ENCODE peak calls at places on chromosomes 5 and 9, in seven cellular contexts. N is GM23248, U is A549, G is HepG2, F is GM23338, Y is PC-3, D is vagina. P is an unnamed sample.

GRCh38 chr5:119022017-119022745 is 33.8 kb upstream of the DTWD2 start:
- DNase-seq in D (no peak), U (peak; percentile 55), N (peak; percentile 58), F (peak; percentile 58), Y (peak; percentile 50), G (no peak), P (no peak)

GRCh38 chr5:165906879-165907278 is 2384.6 kb upstream of the WWC1 start:
- DNase-seq in G (no peak), N (no peak), U (no peak), Y (no peak), D (no peak), F (no peak), P (no peak)

GRCh38 chr9:113933188-113933587 is 57.1 kb downstream of the ZNF618 start:
- DNase-seq in N (no peak), Y (no peak), G (no peak), D (peak; percentile 20), U (no peak), F (no peak), P (no peak)

GRCh38 chr5:150036513-150036912 is 36.0 kb downstream of the HMGXB3 start:
- DNase-seq in G (no peak), N (peak; percentile 99), U (peak; percentile 73), D (no peak), Y (peak; percentile 88), F (no peak), P (no peak)

GRCh38 chr5:31990701-31991110 is 183.4 kb downstream of the GOLPH3 start:
- DNase-seq in G (no peak), U (peak; percentile 25), F (no peak), N (peak; percentile 70), D (no peak), Y (peak; percentile 88), P (no peak)

GRCh38 chr9:101566904-101567724 is 27.7 kb downstream of the PPP3R2 start:
- DNase-seq in F (peak; percentile 65), Y (peak; percentile 59), G (peak; percentile 48), D (no peak), N (peak; percentile 57), U (peak; percentile 57), P (peak; percentile 35)

GRCh38 chr9:121818016-121818661 is 166.7 kb downstream of the DAB2IP start:
- DNase-seq in D (no peak), F (no peak), U (no peak), Y (no peak), G (no peak), N (no peak), P (no peak)

GRCh38 chr5:37774912-37775483 is 64.8 kb downstream of the GDNF start:
- DNase-seq in N (peak; percentile 28), U (peak; percentile 56), D (no peak), G (peak; percentile 13), F (peak; percentile 76), Y (peak; percentile 74), P (peak; percentile 31)

GRCh38 chr9:125747765-125748510 is 765 bp downstream of the PBX3 start:
- DNase-seq in G (no peak), Y (peak; percentile 14), D (no peak), U (peak; percentile 14), F (peak; percentile 48), N (peak; percentile 67), P (peak; percentile 47)

GRCh38 chr9:129301941-129302340 is 123.9 kb upstream of the IER5L start:
- DNase-seq in G (no peak), N (no peak), Y (no peak), D (no peak), U (no peak), F (no peak), P (no peak)

GRCh38 chr5:54991446-54991845 is 6.1 kb upstream of the ESM1 start:
- DNase-seq in G (no peak), Y (no peak), D (no peak), N (peak; percentile 42), U (no peak), F (peak; percentile 6), P (no peak)

GRCh38 chr9:125985142-125985997 is 238.2 kb downstream of the PBX3 start:
- DNase-seq in F (no peak), Y (no peak), U (no peak), G (no peak), D (no peak), N (no peak), P (no peak)

GRCh38 chr5:59840200-59840601 is 53.3 kb downstream of the PDE4D start:
- DNase-seq in U (no peak), Y (no peak), F (no peak), N (peak; percentile 3), D (no peak), G (peak; percentile 20), P (peak; percentile 42)

GRCh38 chr9:137253717-137254623 is 1.2 kb upstream of the NELFB start:
- DNase-seq in Y (no peak), N (peak; percentile 42), U (no peak), G (no peak), F (peak; percentile 36), D (no peak), P (no peak)

GRCh38 chr9:93231121-93231694 is 47.3 kb downstream of the WNK2 start:
- DNase-seq in U (no peak), Y (no peak), F (no peak), G (no peak), N (no peak), D (no peak), P (peak; percentile 63)

GRCh38 chr5:25190521-25191000 is 545.8 kb upstream of the CDH10 start:
- DNase-seq in N (no peak), D (no peak), U (no peak), Y (no peak), G (no peak), F (no peak), P (no peak)

GRCh38 chr5:65299841-65300240 is 181.9 kb downstream of the ADAMTS6 start:
- DNase-seq in U (no peak), Y (no peak), D (no peak), N (no peak), F (no peak), G (no peak), P (no peak)

GRCh38 chr5:60372786-60373185 is 327.2 kb downstream of the DEPDC1B start:
- DNase-seq in U (peak; percentile 28), F (no peak), N (no peak), G (peak; percentile 33), Y (no peak), D (no peak), P (no peak)

GRCh38 chr5:64486163-64486562 is 19.7 kb upstream of the RGS7BP start:
- DNase-seq in D (no peak), Y (no peak), G (no peak), F (no peak), U (no peak), N (no peak), P (no peak)

GRCh38 chr9:132547976-132548730 is 34.3 kb upstream of the BARHL1 start:
- DNase-seq in F (no peak), N (no peak), D (no peak), U (no peak), Y (no peak), G (no peak), P (no peak)

DNA sequence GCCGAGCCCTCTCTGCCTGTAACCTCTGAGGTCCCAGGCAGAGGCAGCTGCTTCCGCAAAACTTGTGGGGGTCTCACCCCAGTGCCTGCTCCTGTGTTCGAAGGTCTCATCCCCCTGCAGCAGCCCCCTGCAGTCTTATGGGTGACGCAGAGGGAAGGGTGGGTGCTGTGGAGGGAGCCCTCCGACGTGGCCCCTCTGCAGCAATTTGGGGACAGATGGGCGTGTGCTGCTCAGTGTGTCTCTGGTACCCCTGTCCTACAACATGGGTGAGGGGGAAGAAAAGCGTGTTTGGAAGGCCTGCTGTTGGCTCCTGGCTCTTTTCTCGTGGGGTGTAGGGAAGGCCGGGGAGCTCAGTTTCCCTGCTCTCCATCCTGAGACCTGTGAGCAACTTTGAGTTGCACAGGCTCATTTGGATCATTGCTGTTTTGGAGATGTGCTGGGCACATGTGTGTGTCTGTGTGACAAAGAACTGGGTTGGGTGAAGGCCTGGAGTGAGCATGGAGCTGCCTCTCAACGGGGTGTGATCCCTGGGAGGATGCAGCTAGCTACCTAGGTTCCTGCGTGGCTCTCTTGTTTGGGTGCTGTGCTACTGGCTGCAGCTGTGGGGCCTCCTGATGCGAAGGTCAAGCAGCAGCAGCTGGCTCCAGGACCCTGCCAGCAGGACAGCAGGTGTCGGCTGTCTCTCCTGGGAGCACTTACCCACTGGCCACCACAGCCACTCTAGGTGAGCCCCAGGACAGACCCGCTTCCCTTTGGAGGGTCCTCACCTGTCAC is 179.6 kb upstream of the PITX1 start:
- DNase-seq in F (no peak), N (no peak), D (peak; percentile 65), U (no peak), G (no peak), Y (no peak), P (no peak)
- H3K4me1 ChIP-seq in F (peaks cover 9% of the 10 kb centered on the region), N (peaks cover 10% of the 10 kb centered on the region), D (peaks cover 52% of the 10 kb centered on the region), U (peaks cover 9% of the 10 kb centered on the region), G (peaks cover 17% of the 10 kb centered on the region), Y (peaks cover 9% of the 10 kb centered on the region), P (peaks cover 4% of the 10 kb centered on the region)

GRCh38 chr5:14699159-14699558 is 34.6 kb downstream of the OTULIN start:
- DNase-seq in Y (no peak), N (no peak), D (no peak), F (no peak), U (no peak), G (no peak), P (no peak)

GRCh38 chr5:14698495-14698894 is 34.0 kb downstream of the OTULIN start:
- DNase-seq in F (no peak), Y (no peak), G (no peak), N (no peak), D (no peak), U (no peak), P (no peak)

GRCh38 chr5:14701556-14701955 is 37.0 kb downstream of the OTULIN start:
- DNase-seq in F (no peak), G (no peak), U (no peak), Y (no peak), D (no peak), N (no peak), P (no peak)

GRCh38 chr5:14700478-14701436 is 36.2 kb downstream of the OTULIN start:
- DNase-seq in D (no peak), G (no peak), F (no peak), U (no peak), N (no peak), Y (no peak), P (no peak)

GRCh38 chr5:14699807-14700400 is 35.4 kb downstream of the OTULIN start:
- DNase-seq in U (no peak), N (no peak), Y (no peak), D (no peak), G (no peak), F (no peak), P (no peak)
- H3K4me1 ChIP-seq in U (peaks cover 6% of the 10 kb centered on the region), N (no peaks in the 10 kb centered on the region), Y (no peaks in the 10 kb centered on the region), D (peaks cover 36% of the 10 kb centered on the region), G (no peaks in the 10 kb centered on the region), F (peaks cover 15% of the 10 kb centered on the region), P (no peaks in the 10 kb centered on the region)

DNA sequence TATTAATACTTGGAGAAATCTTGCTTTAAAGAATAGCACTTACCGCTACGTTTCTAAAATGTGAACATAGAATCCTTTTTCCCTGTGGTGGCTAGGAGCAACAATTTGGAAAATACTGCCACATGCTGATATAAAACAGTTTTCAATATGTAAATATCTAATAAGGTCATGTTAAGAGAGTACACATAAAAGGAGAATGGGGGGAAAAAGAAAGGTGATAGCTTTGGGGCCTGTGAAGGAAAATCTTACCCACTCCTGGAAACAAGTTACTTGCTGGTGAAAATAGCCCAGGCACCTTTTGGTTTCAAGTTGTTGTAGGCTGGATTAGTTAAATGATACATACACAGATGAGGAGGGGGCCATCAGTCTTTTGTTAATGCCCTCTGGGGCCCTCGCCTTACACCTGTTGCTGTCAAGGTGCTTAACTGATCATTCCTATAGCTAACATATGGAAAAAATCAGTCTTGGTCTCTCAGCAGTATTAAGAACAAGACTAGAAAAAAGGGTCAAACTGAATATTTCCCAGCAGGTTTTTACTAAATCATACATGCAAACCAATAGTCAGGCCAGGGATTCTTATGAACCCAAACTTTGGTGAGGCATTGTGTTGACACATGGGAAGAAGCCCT is 24.1 kb downstream of the FYB1 start:
- DNase-seq in G (no peak), U (no peak), Y (no peak), N (peak; percentile 33), F (no peak), D (no peak), P (no peak)
- H3K4me1 ChIP-seq in G (peaks cover 8% of the 10 kb centered on the region), U (peaks cover 91% of the 10 kb centered on the region), Y (peaks cover 46% of the 10 kb centered on the region), N (peaks cover 32% of the 10 kb centered on the region), F (no peaks in the 10 kb centered on the region), D (no peaks in the 10 kb centered on the region), P (no peaks in the 10 kb centered on the region)

GRCh38 chr9:127885508-127886281 is 8.2 kb upstream of the AK1 start:
- DNase-seq in Y (no peak), F (no peak), G (no peak), D (no peak), U (no peak), N (no peak), P (no peak)
- H3K4me1 ChIP-seq in Y (no peaks in the 10 kb centered on the region), F (no peaks in the 10 kb centered on the region), G (peaks cover 4% of the 10 kb centered on the region), D (no peaks in the 10 kb centered on the region), U (peaks cover 5% of the 10 kb centered on the region), N (no peaks in the 10 kb centered on the region), P (peaks cover 10% of the 10 kb centered on the region)

P was measured in BE2C.